ENCODE peak calls at places on chromosomes 3 and 15, in four cellular contexts. O is T-helper 1 cell; U is effector CD4-positive, alpha-beta T cell; R is BJ. J is an unnamed sample.

GRCh38 chr15:74036271-74037170 is 42.0 kb downstream of the PML start:
- DNase-seq in O (no peak), R (no peak), U (no peak), J (peak; percentile 48)

GRCh38 chr3:160482796-160483195 is 33.2 kb upstream of the TRIM59 start:
- DNase-seq in U (no peak), R (no peak), O (no peak), J (no peak)

GRCh38 chr15:43484455-43484854 is 8.5 kb downstream of the TP53BP1 start:
- DNase-seq in R (no peak), U (no peak), O (no peak), J (peak; percentile 19)

GRCh38 chr3:120404876-120405275 is 45.9 kb downstream of the FSTL1 start:
- DNase-seq in U (no peak), R (no peak), O (no peak), J (peak; percentile 26)

GRCh38 chr3:111143-112069 is 85.2 kb upstream of the CHL1 start:
- DNase-seq in O (no peak), R (no peak), U (no peak), J (no peak)

GRCh38 chr3:27677554-27677953 is 44.6 kb downstream of the EOMES start:
- DNase-seq in U (no peak), O (no peak), R (peak; percentile 88), J (peak; percentile 89)

GRCh38 chr15:89057506-89058133 is 30.6 kb upstream of the ABHD2 start:
- DNase-seq in U (peak; percentile 71), R (peak; percentile 6), O (peak; percentile 65), J (peak; percentile 50)

GRCh38 chr3:4588410-4588809 is 95.3 kb downstream of the ITPR1 start:
- DNase-seq in U (no peak), O (no peak), R (no peak), J (peak; percentile 53)

GRCh38 chr15:98703291-98703690 is 55.0 kb downstream of the IGF1R start:
- DNase-seq in O (no peak), R (no peak), U (no peak), J (no peak)

J was measured in renal cortical epithelial cell.